ENCODE peak calls at places on chromosome 12, in four cellular contexts. H is HCT116, Y is K562, F is H1. Q is an unnamed sample.

GRCh38 chr12:48788522-48788851 is 402 bp downstream of the ADCY6 start:
- DNase-seq in H (no peak), Y (no peak), F (no peak), Q (no peak)

GRCh38 chr12:45200497-45201043 is 15.3 kb upstream of the ANO6 start:
- DNase-seq in H (no peak), Y (no peak), F (no peak), Q (no peak)

GRCh38 chr12:48817957-48818830 is at the start of gene CACNB3:
- DNase-seq in H (no peak), Y (peak; percentile 67), F (no peak), Q (no peak)

GRCh38 chr12:130924946-130925345 is 28.8 kb upstream of the ADGRD1 start:
- DNase-seq in H (no peak), Y (no peak), F (no peak), Q (no peak)

GRCh38 chr12:31588976-31589375 is 2.0 kb downstream of the DENND5B start:
- DNase-seq in H (no peak), Y (no peak), F (no peak), Q (no peak)

GRCh38 chr12:4909734-4910501 is at the start of gene KCNA1:
- DNase-seq in H (no peak), Y (no peak), F (no peak), Q (no peak)

GRCh38 chr12:10965511-10965910 is 21.2 kb downstream of the TAS2R50 start:
- DNase-seq in H (no peak), Y (no peak), F (no peak), Q (no peak)

GRCh38 chr12:1820191-1820599 is at the start of gene LRTM2:
- DNase-seq in H (no peak), Y (no peak), F (no peak), Q (no peak)

GRCh38 chr12:91040356-91040755 is 17.5 kb downstream of the KERA start:
- DNase-seq in H (no peak), Y (no peak), F (no peak), Q (no peak)

GRCh38 chr12:118391424-118391823 is 15.1 kb downstream of the SUDS3 start:
- DNase-seq in H (no peak), Y (no peak), F (no peak), Q (no peak)

GRCh38 chr12:50246873-50247612 is 36.3 kb downstream of the LIMA1 start:
- DNase-seq in H (peak; percentile 99), Y (peak; percentile 78), F (no peak), Q (peak; percentile 62)

GRCh38 chr12:119942386-119942785 is 46.6 kb upstream of the BICDL1 start:
- DNase-seq in H (no peak), Y (no peak), F (no peak), Q (no peak)

GRCh38 chr12:122980192-122981035 is at the start of gene ARL6IP4:
- DNase-seq in H (no peak), Y (peak; percentile 87), F (no peak), Q (no peak)

GRCh38 chr12:65742481-65742971 is 81.8 kb upstream of the HMGA2 start:
- DNase-seq in H (no peak), Y (no peak), F (no peak), Q (no peak)

GRCh38 chr12:101929365-101930041 is 52.1 kb downstream of the DRAM1 start:
- DNase-seq in H (no peak), Y (no peak), F (no peak), Q (peak; percentile 82)

GRCh38 chr12:2347844-2348476 is 295.2 kb downstream of the CACNA1C start:
- DNase-seq in H (no peak), Y (no peak), F (no peak), Q (no peak)

GRCh38 chr12:46391630-46392029 is 19.1 kb upstream of the SLC38A2 start:
- DNase-seq in H (no peak), Y (no peak), F (no peak), Q (no peak)

GRCh38 chr12:88338486-88338885 is 196.4 kb downstream of the TMTC3 start:
- DNase-seq in H (no peak), Y (no peak), F (no peak), Q (no peak)

GRCh38 chr12:88336071-88336768 is 194.1 kb downstream of the TMTC3 start:
- DNase-seq in H (no peak), Y (no peak), F (no peak), Q (no peak)

GRCh38 chr12:88339254-88339949 is 197.3 kb downstream of the TMTC3 start:
- DNase-seq in H (peak; percentile 3), Y (no peak), F (no peak), Q (no peak)

GRCh38 chr12:88342434-88342833 is 200.3 kb downstream of the TMTC3 start:
- DNase-seq in H (no peak), Y (no peak), F (no peak), Q (no peak)

GRCh38 chr12:88339966-88340365 is 197.9 kb downstream of the TMTC3 start:
- DNase-seq in H (no peak), Y (no peak), F (no peak), Q (no peak)
- TF ChIP-seq EGR1 in H (no peak), Y (no peak), F (no peak), Q (no peak)

GRCh38 chr12:83074495-83074894 is 387.8 kb downstream of the TMTC2 start:
- DNase-seq in H (no peak), Y (no peak), F (no peak), Q (no peak)
- TF ChIP-seq EGR1 in H (no peak), Y (no peak), F (no peak), Q (no peak)

GRCh38 chr12:107404981-107405380 is 280.6 kb upstream of the PWP1 start:
- DNase-seq in H (peak; percentile 57), Y (peak; percentile 22), F (no peak), Q (no peak)
- TF ChIP-seq EGR1 in H (no peak), Y (no peak), F (no peak), Q (no peak)

DNA sequence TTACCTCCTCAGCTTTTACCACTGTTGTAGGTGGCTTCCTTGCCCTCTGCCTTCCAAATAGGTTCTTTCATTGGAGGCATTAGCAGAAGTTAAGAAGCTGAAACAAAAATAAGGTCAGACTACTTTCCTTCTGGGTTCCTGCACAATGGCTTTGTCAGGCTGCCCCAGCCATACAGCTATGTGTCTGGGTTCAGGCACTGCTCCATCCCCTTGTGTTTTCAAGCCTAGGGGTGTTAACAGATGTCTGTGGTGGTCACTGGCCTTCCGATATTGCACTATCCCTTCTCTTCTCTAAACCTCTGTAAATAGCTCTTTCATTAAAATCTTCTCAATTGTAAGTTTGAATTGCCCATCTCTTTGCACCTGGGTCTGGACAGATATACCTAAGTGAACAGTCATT is 728.9 kb downstream of the SLC16A7 start:
- DNase-seq in H (no peak), Y (no peak), F (no peak), Q (no peak)
- TF ChIP-seq EGR1 in H (no peak), Y (no peak), F (no peak), Q (no peak)

DNA sequence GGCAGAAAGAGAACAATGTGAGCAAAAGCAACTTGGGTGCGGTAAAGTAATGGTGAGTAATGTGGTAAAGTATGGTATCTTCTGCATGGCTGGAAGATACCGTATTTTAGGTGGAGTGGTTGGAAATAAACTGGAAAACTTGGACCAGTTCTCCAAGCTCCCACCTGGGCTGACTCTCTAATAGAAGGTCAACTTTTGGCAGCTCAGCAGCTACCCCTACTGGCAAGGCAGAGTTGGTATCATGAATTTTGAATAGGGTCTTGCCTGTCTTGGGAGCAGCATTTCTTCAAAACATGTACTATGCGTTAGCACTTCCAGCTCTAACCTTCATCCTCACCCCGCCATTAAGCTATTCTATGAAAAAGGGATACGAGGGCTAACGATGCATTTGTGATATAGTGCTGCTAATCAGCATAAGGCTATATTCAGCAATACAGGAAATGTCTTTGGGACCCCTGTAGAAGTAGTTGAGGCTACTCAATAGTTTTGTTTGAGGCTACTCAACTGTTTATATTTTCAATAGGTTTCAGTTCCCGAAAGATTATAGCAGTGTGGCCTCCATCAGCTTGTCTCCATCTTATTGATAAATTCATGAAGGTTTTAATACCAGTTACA is 276.3 kb upstream of the FAR2 start:
- DNase-seq in H (peak; percentile 46), Y (peak; percentile 57), F (peak; percentile 34), Q (no peak)
- TF ChIP-seq EGR1 in H (no peak), Y (no peak), F (no peak), Q (no peak)

GRCh38 chr12:39061576-39061975 is 156.2 kb upstream of the CPNE8 start:
- DNase-seq in H (no peak), Y (no peak), F (no peak), Q (no peak)
- TF ChIP-seq EGR1 in H (no peak), Y (no peak), F (no peak), Q (no peak)

GRCh38 chr12:105705765-105706164 is 375.3 kb downstream of the C12orf75 start:
- DNase-seq in H (peak; percentile 33), Y (peak; percentile 34), F (no peak), Q (no peak)
- TF ChIP-seq EGR1 in H (no peak), Y (no peak), F (no peak), Q (no peak)